ENCODE peak calls at places on chromosomes 11 and 22, in ten cellular contexts. C, L, A, R, I, F, X, V, E and B are unnamed samples.

GRCh38 chr11:29751618-29752017 is 265.2 kb downstream of the KCNA4 start:
- DNase-seq in L (no peak), X (no peak), A (no peak), R (no peak), V (no peak), I (no peak), C (no peak), E (no peak), F (no peak), B (no peak)

GRCh38 chr22:19103881-19104821 is 18.1 kb downstream of the DGCR2 start:
- DNase-seq in L (peak), V (no peak), X (no peak), I (no peak), E (no peak), R (no peak), F (peak), A (peak), C (no peak), B (no peak)

GRCh38 chr11:30346068-30346688 is 23.3 kb downstream of the ARL14EP start:
- DNase-seq in L (peak), E (no peak), X (no peak), A (peak), I (no peak), V (no peak), C (no peak), R (no peak), F (no peak), B (no peak)

GRCh38 chr11:17645190-17645970 is 74.0 kb upstream of the MYOD1 start:
- DNase-seq in C (no peak), R (no peak), V (no peak), X (no peak), I (peak), A (no peak), E (no peak), F (no peak), L (no peak), B (no peak)

GRCh38 chr22:22552630-22553029 is 6.4 kb downstream of the PRAME start:
- DNase-seq in A (no peak), E (no peak), I (no peak), X (no peak), V (no peak), C (no peak), L (no peak), F (no peak), R (peak), B (no peak)

GRCh38 chr22:48979482-48979881 is 848.2 kb downstream of the BRD1 start:
- DNase-seq in L (no peak), C (no peak), X (no peak), E (no peak), A (no peak), F (no peak), V (no peak), I (no peak), R (no peak), B (no peak)

GRCh38 chr11:103368151-103368550 is 258.9 kb downstream of the DYNC2H1 start:
- DNase-seq in L (no peak), F (no peak), E (no peak), R (no peak), I (no peak), C (no peak), A (no peak), V (no peak), X (no peak), B (no peak)

GRCh38 chr11:10993186-10993585 is 135.3 kb upstream of the ZBED5 start:
- DNase-seq in C (no peak), I (no peak), R (no peak), X (no peak), F (no peak), V (no peak), E (no peak), L (no peak), A (no peak), B (no peak)

GRCh38 chr11:21514298-21514697 is 678.6 kb upstream of the ANO5 start:
- DNase-seq in R (no peak), A (no peak), L (no peak), V (no peak), E (no peak), C (no peak), X (no peak), I (no peak), F (peak), B (no peak)

GRCh38 chr11:86816251-86816726 is 15.9 kb downstream of the PRSS23 start:
- DNase-seq in E (no peak), X (no peak), I (no peak), C (no peak), R (no peak), L (peak), F (no peak), A (no peak), V (no peak), B (no peak)

GRCh38 chr22:24157783-24158170 is 23.5 kb upstream of the SUSD2 start:
- DNase-seq in V (no peak), X (no peak), I (no peak), R (no peak), A (no peak), E (no peak), C (no peak), L (no peak), F (no peak), B (no peak)

GRCh38 chr11:14360976-14361375 is 2.0 kb upstream of the RRAS2 start:
- DNase-seq in A (no peak), F (no peak), X (no peak), I (no peak), L (no peak), E (no peak), C (no peak), R (no peak), V (no peak), B (no peak)

GRCh38 chr22:45454260-45454659 is 40.8 kb downstream of the RIBC2 start:
- DNase-seq in F (no peak), I (no peak), A (no peak), C (peak), V (no peak), X (no peak), E (no peak), L (peak), R (no peak), B (no peak)

GRCh38 chr11:116193321-116194114 is 579.3 kb downstream of the BUD13 start:
- DNase-seq in R (peak), I (peak), A (peak), L (peak), C (no peak), X (no peak), V (peak), F (peak), E (no peak), B (peak)

GRCh38 chr11:118152552-118153471 is at the start of gene SCN4B:
- DNase-seq in L (peak), E (no peak), I (peak), C (peak), R (peak), F (peak), V (peak), A (peak), X (no peak), B (peak)

GRCh38 chr11:27349919-27350318 is 13.1 kb downstream of the CCDC34 start:
- DNase-seq in V (no peak), C (no peak), X (no peak), F (no peak), L (no peak), A (no peak), I (no peak), E (no peak), R (no peak), B (no peak)

GRCh38 chr22:36405671-36406070 is 17.9 kb upstream of the MYH9 start:
- DNase-seq in V (no peak), A (no peak), E (no peak), X (no peak), C (no peak), R (no peak), I (peak), L (peak), F (peak), B (no peak)

GRCh38 chr22:44697423-44698179 is 4.4 kb upstream of the PRR5 start:
- DNase-seq in X (peak), F (peak), C (peak), A (peak), R (peak), E (peak), V (peak), I (peak), L (peak), B (peak)

GRCh38 chr11:34150494-34151151 is 45.2 kb downstream of the NAT10 start:
- DNase-seq in X (no peak), L (no peak), R (no peak), C (no peak), V (no peak), A (no peak), I (no peak), E (no peak), F (no peak), B (no peak)

GRCh38 chr22:19714320-19715252 is at the start of gene SEPTIN5:
- DNase-seq in F (no peak), E (no peak), C (no peak), R (no peak), L (no peak), X (no peak), A (no peak), I (no peak), V (peak), B (no peak)

GRCh38 chr11:127454856-127455255 is 454.3 kb upstream of the KIRREL3 start:
- DNase-seq in E (no peak), F (no peak), I (no peak), C (no peak), L (no peak), A (no peak), V (no peak), X (no peak), R (no peak), B (no peak)

GRCh38 chr11:110759972-110760381 is 47.7 kb upstream of the ARHGAP20 start:
- DNase-seq in R (no peak), C (no peak), X (no peak), A (no peak), L (peak), F (peak), I (no peak), E (no peak), V (no peak), B (no peak)

GRCh38 chr11:11567862-11568650 is 53.7 kb downstream of the GALNT18 start:
- DNase-seq in E (no peak), F (no peak), L (peak), X (no peak), I (no peak), R (no peak), V (no peak), A (no peak), C (no peak), B (no peak)

GRCh38 chr11:77147668-77148321 is 19.7 kb downstream of the MYO7A start:
- DNase-seq in F (peak), V (no peak), I (no peak), R (no peak), C (no peak), L (peak), E (no peak), A (no peak), X (no peak), B (no peak)

GRCh38 chr11:11843233-11843632 is 1.5 kb downstream of the USP47 start:
- DNase-seq in E (no peak), X (no peak), V (no peak), L (peak), I (no peak), F (no peak), C (no peak), R (no peak), A (peak), B (no peak)

GRCh38 chr11:116070555-116070954 is 566.3 kb upstream of the CADM1 start:
- DNase-seq in E (no peak), I (no peak), C (no peak), X (no peak), V (no peak), F (no peak), R (no peak), L (no peak), A (no peak), B (no peak)

GRCh38 chr11:125441648-125442410 is 54.2 kb downstream of the FEZ1 start:
- DNase-seq in C (no peak), I (no peak), E (no peak), R (no peak), V (no peak), A (no peak), L (no peak), X (no peak), F (no peak), B (no peak)

DNA sequence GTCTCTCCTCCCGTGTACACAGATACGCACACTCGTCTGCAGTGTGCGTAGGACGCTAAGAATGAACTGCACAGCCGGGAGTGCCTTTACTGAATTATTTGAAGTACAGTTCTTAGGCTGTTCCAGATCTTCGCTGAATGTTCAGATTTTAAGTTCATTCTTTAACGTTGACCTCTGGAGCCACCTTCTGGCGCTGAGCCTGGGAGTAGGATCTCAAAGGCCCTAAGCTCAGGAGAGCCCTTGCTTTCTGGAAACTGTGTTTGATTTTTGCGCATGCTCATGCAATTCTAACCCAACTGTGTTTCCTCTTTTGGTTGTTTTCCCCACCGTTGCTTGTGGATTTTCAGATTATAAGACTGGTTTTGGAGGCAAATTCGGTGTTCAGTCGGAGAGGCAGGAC is 22.8 kb downstream of the CTTN start:
- DNase-seq in C (no peak), R (no peak), L (no peak), F (no peak), X (no peak), V (peak), E (no peak), A (no peak), I (no peak), B (no peak)
- TF ChIP-seq CTCF in C (no peak), R (no peak), L (no peak), F (no peak), X (no peak), V (no peak), E (no peak), A (no peak), I (no peak), B (no peak)

GRCh38 chr11:46635557-46636139 is 18.3 kb downstream of the ATG13 start:
- DNase-seq in E (no peak), I (no peak), F (no peak), V (no peak), R (no peak), A (no peak), L (no peak), C (no peak), X (no peak), B (no peak)
- TF ChIP-seq CTCF in E (no peak), I (no peak), F (no peak), V (no peak), R (no peak), A (no peak), L (no peak), C (no peak), X (no peak), B (no peak)

DNA sequence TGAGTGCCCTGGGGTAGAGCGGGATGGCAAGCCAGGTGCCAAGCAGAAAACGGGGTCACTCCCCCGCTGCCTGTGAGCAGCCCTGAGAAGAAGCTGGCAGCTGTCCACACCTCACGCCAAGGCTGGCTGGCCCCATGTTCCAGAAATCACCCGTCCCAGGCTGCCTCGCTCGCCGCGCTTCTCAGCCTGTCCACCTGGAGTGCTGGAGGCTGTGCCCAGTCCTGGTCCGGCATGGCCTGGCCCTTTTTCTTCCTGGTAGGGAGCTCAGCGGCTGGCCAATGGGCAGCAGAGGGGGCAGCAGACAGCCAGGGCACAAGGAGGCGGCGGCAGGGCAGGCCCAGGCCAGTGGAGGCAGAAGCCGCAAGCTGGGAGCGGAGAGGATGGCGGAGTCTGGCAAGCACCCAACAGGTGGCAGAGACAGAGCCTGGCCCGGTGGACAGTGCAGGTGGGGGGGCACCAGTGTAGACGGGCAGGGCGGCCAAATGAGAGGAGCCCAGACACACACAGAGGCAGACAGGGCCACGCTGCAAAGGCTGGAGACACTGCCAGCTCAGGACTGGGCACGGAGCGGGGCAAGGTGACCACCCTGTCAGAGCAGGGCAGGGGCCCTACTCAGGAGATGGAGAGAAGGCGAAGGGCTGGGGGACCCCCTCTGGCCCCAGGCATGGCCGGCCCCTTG is 37.2 kb upstream of the TH start:
- DNase-seq in L (no peak), R (peak), X (peak), V (peak), I (peak), E (no peak), C (peak), F (peak), A (no peak), B (peak)
- TF ChIP-seq CTCF in L (no peak), R (peak), X (no peak), V (no peak), I (no peak), E (no peak), C (no peak), F (peak), A (no peak), B (peak)

GRCh38 chr11:32280339-32280738 is 155.0 kb downstream of the WT1 start:
- DNase-seq in V (no peak), E (no peak), A (no peak), X (no peak), I (no peak), R (no peak), F (no peak), L (no peak), C (no peak), B (no peak)

GRCh38 chr11:32279672-32280071 is 155.7 kb downstream of the WT1 start:
- DNase-seq in X (no peak), R (no peak), C (no peak), I (no peak), F (no peak), E (no peak), L (no peak), A (no peak), V (no peak), B (no peak)
- TF ChIP-seq CTCF in X (no peak), R (peak), C (no peak), I (no peak), F (peak), E (no peak), L (peak), A (peak), V (no peak), B (peak)

DNA sequence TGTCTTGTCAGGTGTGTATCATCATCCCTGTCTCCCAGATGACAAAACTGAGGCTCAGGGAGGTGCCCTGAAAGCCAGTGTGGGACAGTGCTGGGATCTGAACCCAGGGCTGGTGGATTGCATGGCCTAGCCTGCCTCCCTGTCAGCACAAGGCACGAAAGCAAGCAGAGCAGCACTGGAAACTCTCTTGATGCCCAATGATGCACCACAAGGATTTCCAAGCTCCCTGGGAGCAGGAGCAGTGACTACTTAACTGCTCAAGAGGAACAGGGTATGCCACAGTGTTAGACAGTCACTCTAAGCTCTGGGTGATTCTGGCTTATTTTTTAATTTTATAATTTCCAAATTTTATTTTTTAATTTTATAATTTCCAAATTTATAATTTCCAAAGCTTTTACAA is 9.0 kb downstream of the ZC3H7B start:
- DNase-seq in I (no peak), R (no peak), F (peak), C (no peak), A (no peak), L (no peak), V (no peak), X (no peak), E (no peak), B (no peak)
- TF ChIP-seq CTCF in I (no peak), R (no peak), F (no peak), C (no peak), A (no peak), L (no peak), V (no peak), X (no peak), E (no peak), B (no peak)